ENCODE peak calls at places on chromosomes 3 and 15, in ten cellular contexts. J is activated CD8-positive, alpha-beta memory T cell treated with anti-CD3 and anti-CD28 coated beads, Interleukin-2, amount 50 U/mL, for 48 hours; W is 8988T; I is RWPE1; O is GM13977; S is activated CD4-positive, alpha-beta T cell treated with anti-CD3 and anti-CD28 coated beads, Interleukin-2, amount 50 U/mL, for 24 hours; X is cardiac fibroblast; K is M059J; R is iPS-NIHi11; U is uterus. V is an unnamed sample.

GRCh38 chr3:59052803-59053411 is 3.1 kb upstream of the CFAP20DC start:
- DNase-seq in X (peak; percentile 74), S (no peak), U (no peak), W (no peak), J (no peak), R (peak; percentile 11), O (peak; percentile 39), I (no peak), K (peak; percentile 39), V (no peak)

GRCh38 chr15:23569513-23569912 is 4.0 kb downstream of the MKRN3 start:
- DNase-seq in W (no peak), K (peak; percentile 52), S (no peak), J (no peak), I (no peak), U (no peak), X (no peak), O (no peak), R (no peak), V (no peak)

GRCh38 chr3:5423523-5423922 is 236.0 kb downstream of the EDEM1 start:
- DNase-seq in R (no peak), O (no peak), U (no peak), K (no peak), X (no peak), J (no peak), W (no peak), I (no peak), S (no peak), V (no peak)

GRCh38 chr3:26757978-26758377 is 135.4 kb downstream of the LRRC3B start:
- DNase-seq in K (no peak), R (no peak), W (no peak), O (no peak), S (no peak), X (no peak), I (no peak), U (no peak), J (no peak), V (no peak)

GRCh38 chr3:74623261-74623836 is 8.9 kb upstream of the CNTN3 start:
- DNase-seq in O (no peak), R (no peak), I (no peak), J (no peak), U (no peak), S (no peak), W (no peak), K (no peak), X (peak; percentile 25), V (no peak)

GRCh38 chr3:71641669-71642068 is 58.1 kb upstream of the FOXP1 start:
- DNase-seq in K (peak; percentile 10), X (peak; percentile 14), O (no peak), U (no peak), I (peak; percentile 49), J (no peak), S (no peak), W (no peak), R (peak; percentile 23), V (no peak)

GRCh38 chr15:79091204-79091867 is 756 bp upstream of the RASGRF1 start:
- DNase-seq in K (peak; percentile 14), O (peak; percentile 48), S (no peak), X (peak; percentile 24), R (peak; percentile 72), W (no peak), U (no peak), I (peak; percentile 41), J (peak; percentile 55), V (no peak)

GRCh38 chr15:73906346-73907017 is 19.8 kb upstream of the LOXL1 start:
- DNase-seq in O (no peak), S (no peak), J (no peak), R (no peak), X (peak; percentile 47), U (no peak), W (no peak), I (no peak), K (peak; percentile 34), V (peak; percentile 12)

GRCh38 chr3:192571197-192571791 is 156.0 kb downstream of the FGF12 start:
- DNase-seq in S (no peak), O (no peak), X (peak; percentile 63), W (peak; percentile 18), U (peak; percentile 69), J (peak; percentile 50), K (peak; percentile 74), R (peak; percentile 13), I (peak; percentile 34), V (peak; percentile 79)

GRCh38 chr3:101791778-101792177 is 12.8 kb downstream of the NXPE3 start:
- DNase-seq in U (no peak), J (no peak), X (no peak), R (no peak), S (no peak), K (no peak), W (no peak), O (no peak), I (no peak), V (no peak)

GRCh38 chr3:50630916-50631315 is 14.0 kb downstream of the MAPKAPK3 start:
- DNase-seq in S (no peak), I (no peak), K (peak; percentile 79), U (no peak), R (no peak), X (no peak), W (no peak), O (no peak), J (no peak), V (no peak)

GRCh38 chr3:191329654-191330308 is 545 bp downstream of the UTS2B start:
- DNase-seq in I (peak; percentile 31), J (peak; percentile 50), R (peak; percentile 64), W (no peak), X (peak; percentile 65), O (peak; percentile 33), K (peak; percentile 84), U (peak; percentile 36), S (no peak), V (no peak)

GRCh38 chr3:10524270-10524669 is 18.9 kb upstream of the ATP2B2 start:
- DNase-seq in R (no peak), S (no peak), O (no peak), I (no peak), U (no peak), W (no peak), J (peak; percentile 7), X (no peak), K (no peak), V (no peak)

GRCh38 chr15:62075595-62076279 is 9.0 kb downstream of the C2CD4A start:
- DNase-seq in U (no peak), I (peak; percentile 85), S (no peak), W (no peak), R (no peak), K (peak; percentile 70), X (peak; percentile 71), O (no peak), J (no peak), V (no peak)

GRCh38 chr3:81352867-81353266 is 408.6 kb downstream of the GBE1 start:
- DNase-seq in R (peak; percentile 12), O (no peak), J (no peak), K (peak; percentile 54), W (no peak), U (no peak), S (no peak), I (no peak), X (peak; percentile 77), V (no peak)

GRCh38 chr3:194076486-194076885 is 59.5 kb upstream of the HES1 start:
- DNase-seq in K (no peak), I (no peak), O (no peak), S (no peak), U (no peak), J (no peak), X (no peak), W (no peak), R (no peak), V (no peak)

GRCh38 chr15:69457304-69458280 is 5.0 kb downstream of the RPLP1 start:
- DNase-seq in I (no peak), O (no peak), S (no peak), R (no peak), J (no peak), X (no peak), U (no peak), K (no peak), W (no peak), V (no peak)

GRCh38 chr3:155585384-155585783 is 159.5 kb downstream of the PLCH1 start:
- DNase-seq in J (no peak), K (peak; percentile 19), W (no peak), O (no peak), I (peak; percentile 13), U (no peak), X (no peak), R (peak; percentile 26), S (no peak), V (no peak)

GRCh38 chr3:173221010-173221409 is 80.0 kb upstream of the SPATA16 start:
- DNase-seq in J (no peak), S (no peak), R (no peak), U (no peak), W (no peak), O (no peak), X (peak; percentile 6), K (peak; percentile 26), I (peak; percentile 5), V (no peak)

GRCh38 chr15:72468103-72468502 is 6.0 kb upstream of the ARIH1 start:
- DNase-seq in J (no peak), O (no peak), K (no peak), W (no peak), I (no peak), X (no peak), R (no peak), U (no peak), S (no peak), V (no peak)